ENCODE peak calls at places on chromosomes 5 and 9, in four cellular contexts. One of them, this sample, is unnamed.

GRCh38 chr9:80842383-80842782 is 847.0 kb downstream of the TLE1 start:
- DNase-seq in neuronal stem cell: no peak
- DNase-seq in IMR-90: no peak
- DNase-seq in H1: no peak
- DNase-seq in this sample: no peak

GRCh38 chr9:82332774-82333152 is 344.2 kb downstream of the SPATA31D1 start:
- DNase-seq in neuronal stem cell: no peak
- DNase-seq in IMR-90: peak
- DNase-seq in H1: no peak
- DNase-seq in this sample: no peak

GRCh38 chr5:123512631-123513461 is 869 bp downstream of the CSNK1G3 start:
- DNase-seq in neuronal stem cell: peak
- DNase-seq in IMR-90: peak
- DNase-seq in H1: peak
- DNase-seq in this sample: peak

GRCh38 chr9:84677080-84677479 is 7.6 kb downstream of the NTRK2 start:
- DNase-seq in neuronal stem cell: no peak
- DNase-seq in IMR-90: no peak
- DNase-seq in H1: no peak
- DNase-seq in this sample: no peak

GRCh38 chr9:112863214-112863613 is 27.5 kb downstream of the SLC46A2 start:
- DNase-seq in neuronal stem cell: no peak
- DNase-seq in IMR-90: peak
- DNase-seq in H1: no peak
- DNase-seq in this sample: no peak

GRCh38 chr9:75064307-75065025 is 23.5 kb downstream of the NMRK1 start:
- DNase-seq in neuronal stem cell: no peak
- DNase-seq in IMR-90: peak
- DNase-seq in H1: no peak
- DNase-seq in this sample: no peak

GRCh38 chr5:1521671-1522600 is 1.8 kb downstream of the LPCAT1 start:
- DNase-seq in neuronal stem cell: no peak
- DNase-seq in IMR-90: peak
- DNase-seq in H1: peak
- DNase-seq in this sample: peak

GRCh38 chr9:108469654-108470053 is 386.1 kb downstream of the ACTL7B start:
- DNase-seq in neuronal stem cell: no peak
- DNase-seq in IMR-90: peak
- DNase-seq in H1: no peak
- DNase-seq in this sample: no peak

DNA sequence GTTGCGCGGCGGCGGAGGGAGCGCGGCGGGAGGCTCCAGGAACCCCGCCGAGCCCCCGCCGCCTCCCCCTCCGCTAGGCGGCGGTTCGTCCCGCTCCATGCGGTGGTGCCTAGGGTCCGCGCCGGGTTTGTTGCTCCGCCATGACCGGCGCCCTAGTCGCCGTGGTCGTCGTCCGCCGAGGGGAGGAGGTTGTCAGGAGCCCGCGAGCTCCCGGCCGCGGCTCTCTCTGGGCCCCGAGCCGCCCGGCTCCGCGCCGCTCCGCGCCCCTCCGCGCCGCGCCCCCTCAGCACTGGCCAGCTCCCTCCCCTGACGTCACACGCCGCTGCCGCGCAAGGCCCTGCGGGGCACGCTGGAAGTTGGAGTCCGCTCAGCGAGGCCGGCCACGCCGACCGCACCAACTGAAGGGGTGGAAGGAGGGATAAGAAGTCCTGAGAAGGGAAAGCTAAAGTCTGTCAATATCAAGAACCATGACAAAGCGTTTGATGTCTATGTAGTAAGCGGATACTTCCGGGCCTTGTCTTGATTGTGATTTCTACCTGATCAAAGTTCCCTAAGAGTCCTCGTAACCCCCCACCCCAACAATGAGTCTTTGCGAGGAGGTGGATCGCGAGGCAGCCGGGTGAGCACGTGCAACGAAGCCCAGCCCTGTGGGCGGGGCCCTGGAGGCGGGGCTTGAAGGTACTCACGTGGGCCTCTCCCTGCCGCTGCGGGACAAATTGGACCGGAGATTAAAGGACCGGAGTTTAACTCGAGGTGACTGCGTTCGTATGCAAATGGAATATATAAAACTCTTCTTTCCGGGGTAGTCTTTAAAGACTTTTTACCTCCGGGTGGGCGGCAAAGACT is at the start of gene NR6A1:
- DNase-seq in neuronal stem cell: peak
- DNase-seq in IMR-90: peak
- DNase-seq in H1: peak
- DNase-seq in this sample: peak
- H3K4me2 ChIP-seq in neuronal stem cell: peak
- H3K4me2 ChIP-seq in IMR-90: peak
- H3K4me2 ChIP-seq in H1: peak
- H3K4me2 ChIP-seq in this sample: peak

GRCh38 chr5:132981288-132981687 is 17.9 kb upstream of the AFF4 start:
- DNase-seq in neuronal stem cell: no peak
- DNase-seq in IMR-90: no peak
- DNase-seq in H1: no peak
- DNase-seq in this sample: no peak
- H2AFZ ChIP-seq in neuronal stem cell: no peak
- H2AFZ ChIP-seq in IMR-90: no peak
- H2AFZ ChIP-seq in H1: no peak
- H2AFZ ChIP-seq in this sample: no peak

DNA sequence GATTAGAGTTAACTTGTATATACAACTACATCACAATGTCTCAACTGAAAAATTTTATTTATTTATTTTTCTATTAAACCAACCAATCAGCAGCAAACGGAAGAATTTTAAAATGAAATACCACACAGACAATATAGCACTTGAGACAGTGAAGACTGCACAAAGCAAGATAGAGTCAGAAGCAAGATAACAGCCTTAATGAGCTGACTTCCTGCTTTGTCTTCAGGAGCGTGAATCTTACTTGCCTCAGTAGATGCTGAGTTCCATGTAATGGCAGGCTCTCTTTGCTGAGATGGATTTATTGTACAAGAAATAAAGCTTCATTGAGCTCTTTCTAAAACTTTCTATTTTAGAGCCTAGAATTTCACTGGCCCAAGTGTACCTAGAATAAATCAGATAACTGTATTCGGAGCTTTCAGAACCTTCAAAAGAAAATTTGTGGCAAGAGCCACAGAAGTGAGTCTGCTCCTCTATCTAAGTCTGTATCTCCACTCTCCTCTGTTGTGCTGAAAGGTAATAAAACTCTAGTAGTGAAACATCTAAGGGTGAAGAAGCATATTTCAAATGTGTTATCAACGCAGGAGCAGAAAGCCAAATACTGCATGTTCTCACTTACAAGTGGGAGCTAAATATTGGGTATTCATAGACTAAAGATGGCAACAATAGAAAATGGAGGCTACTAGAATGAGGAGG is 83.3 kb upstream of the ANKRD55 start:
- DNase-seq in neuronal stem cell: no peak
- DNase-seq in IMR-90: no peak
- DNase-seq in H1: no peak
- DNase-seq in this sample: no peak
- H3K23ac ChIP-seq in neuronal stem cell: no peak
- H3K23ac ChIP-seq in IMR-90: no peak
- H3K23ac ChIP-seq in H1: no peak
- H3K23ac ChIP-seq in this sample: no peak

GRCh38 chr9:21557428-21557768 is 75.3 kb upstream of the IFNE start:
- DNase-seq in neuronal stem cell: no peak
- DNase-seq in IMR-90: no peak
- DNase-seq in H1: no peak
- DNase-seq in this sample: no peak

GRCh38 chr9:21556581-21557427 is 74.7 kb upstream of the IFNE start:
- DNase-seq in neuronal stem cell: no peak
- DNase-seq in IMR-90: peak
- DNase-seq in H1: no peak
- DNase-seq in this sample: no peak

GRCh38 chr9:21558627-21559401 is 76.7 kb upstream of the IFNE start:
- DNase-seq in neuronal stem cell: peak
- DNase-seq in IMR-90: peak
- DNase-seq in H1: no peak
- DNase-seq in this sample: no peak

GRCh38 chr9:21559402-21560280 is 77.5 kb upstream of the IFNE start:
- DNase-seq in neuronal stem cell: peak
- DNase-seq in IMR-90: peak
- DNase-seq in H1: peak
- DNase-seq in this sample: peak

DNA sequence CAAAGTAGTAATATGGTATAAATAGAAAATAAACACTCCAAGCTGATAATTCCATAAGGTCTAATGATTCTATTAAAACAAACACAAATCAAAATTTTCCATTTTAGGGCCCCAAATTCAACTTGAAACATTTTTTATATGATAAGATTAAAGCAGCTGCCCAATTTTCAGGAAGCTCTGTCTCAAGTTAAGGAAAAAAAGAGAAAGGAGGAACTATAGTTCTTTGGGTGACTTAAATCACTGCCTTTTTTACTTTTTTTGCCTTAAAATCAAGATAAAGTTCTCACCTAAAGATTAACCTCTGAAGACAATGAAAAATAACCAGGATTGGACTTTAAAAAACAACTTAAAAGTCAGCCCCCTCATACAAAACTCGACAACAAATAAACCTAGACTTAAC is 76.0 kb upstream of the IFNE start:
- DNase-seq in neuronal stem cell: no peak
- DNase-seq in IMR-90: no peak
- DNase-seq in H1: no peak
- DNase-seq in this sample: no peak
- H3K4me2 ChIP-seq in neuronal stem cell: no peak
- H3K4me2 ChIP-seq in IMR-90: peak
- H3K4me2 ChIP-seq in H1: peak
- H3K4me2 ChIP-seq in this sample: no peak

This sample was measured in H9.